ENCODE peak calls at places on chromosomes 11 and 22, in eight cellular contexts. O, B, L, E, Y, N, S and D are unnamed samples.

GRCh38 chr11:9170450-9170849 is 79.1 kb upstream of the SCUBE2 start:
- DNase-seq in L (no peak), E (no peak), Y (peak), B (no peak), N (no peak), O (peak), S (no peak), D (peak)

GRCh38 chr11:123543796-123544195 is 110.6 kb downstream of the SCN3B start:
- DNase-seq in O (peak), S (no peak), E (no peak), Y (peak), L (no peak), N (no peak), B (peak), D (peak)

GRCh38 chr11:69377029-69377952 is 83.3 kb downstream of the MYEOV start:
- DNase-seq in N (no peak), B (no peak), O (no peak), E (peak), L (no peak), S (peak), Y (no peak), D (no peak)

GRCh38 chr11:122189259-122189658 is 73.2 kb upstream of the BLID start:
- DNase-seq in N (no peak), E (no peak), Y (peak), S (no peak), B (peak), O (peak), L (no peak), D (peak)

GRCh38 chr11:19989191-19989590 is 171.1 kb downstream of the DBX1 start:
- DNase-seq in B (no peak), S (no peak), L (no peak), N (no peak), E (no peak), Y (no peak), O (no peak), D (no peak)

GRCh38 chr11:93608280-93608862 is 53.1 kb upstream of the CEP295 start:
- DNase-seq in B (no peak), E (no peak), S (no peak), L (no peak), O (no peak), Y (no peak), N (no peak), D (no peak)

GRCh38 chr11:15754221-15754620 is 602.1 kb downstream of the SOX6 start:
- DNase-seq in O (no peak), N (no peak), B (no peak), S (no peak), Y (no peak), E (no peak), L (no peak), D (no peak)

GRCh38 chr11:46983598-46983997 is 47.0 kb downstream of the CSTPP1 start:
- DNase-seq in E (no peak), N (no peak), B (no peak), S (no peak), Y (no peak), L (no peak), O (no peak), D (no peak)

GRCh38 chr11:1728931-1729691 is 21.3 kb downstream of the IFITM10 start:
- DNase-seq in O (no peak), Y (no peak), N (peak), L (no peak), S (peak), B (no peak), E (peak), D (no peak)

GRCh38 chr11:14411818-14412217 is 52.8 kb upstream of the RRAS2 start:
- DNase-seq in L (no peak), E (no peak), N (no peak), B (peak), O (peak), S (no peak), Y (peak), D (peak)

GRCh38 chr11:111372538-111372937 is 6.5 kb downstream of the POU2AF1 start:
- DNase-seq in E (no peak), L (no peak), N (no peak), S (no peak), Y (no peak), O (no peak), B (no peak), D (no peak)

GRCh38 chr11:118522571-118523072 is 4.7 kb upstream of the TTC36 start:
- DNase-seq in O (peak), S (peak), B (no peak), Y (peak), N (no peak), E (no peak), L (peak), D (peak)

GRCh38 chr11:69696749-69697488 is 6.9 kb downstream of the FGF19 start:
- DNase-seq in B (peak), S (no peak), N (no peak), O (no peak), Y (no peak), E (no peak), L (peak), D (no peak)

GRCh38 chr11:8168485-8169257 is at the start of gene RIC3:
- DNase-seq in N (no peak), Y (no peak), S (no peak), B (no peak), L (peak), O (no peak), E (peak), D (no peak)

GRCh38 chr22:33793464-33793863 is 126.8 kb downstream of the LARGE1 start:
- DNase-seq in B (no peak), E (no peak), Y (no peak), N (no peak), L (no peak), O (no peak), S (no peak), D (no peak)

GRCh38 chr22:18104566-18104965 is 6.0 kb upstream of the TUBA8 start:
- DNase-seq in L (no peak), S (no peak), N (peak), O (peak), E (no peak), B (no peak), Y (peak), D (peak)

GRCh38 chr11:22920939-22921565 is 60.8 kb upstream of the CCDC179 start:
- DNase-seq in B (no peak), L (peak), N (peak), O (peak), Y (peak), S (peak), E (no peak), D (peak)

GRCh38 chr11:1205987-1206331 is 16.9 kb upstream of the MUC5B start:
- DNase-seq in L (no peak), O (no peak), S (peak), N (no peak), E (peak), B (no peak), Y (no peak), D (no peak)

GRCh38 chr11:8356731-8357504 is 93.2 kb upstream of the LMO1 start:
- DNase-seq in E (no peak), L (peak), O (peak), B (no peak), N (no peak), Y (peak), S (no peak), D (no peak)

GRCh38 chr11:2883717-2884423 is 1.7 kb downstream of the CDKN1C start:
- DNase-seq in Y (peak), O (peak), L (peak), N (no peak), S (no peak), B (no peak), E (no peak), D (peak)

GRCh38 chr11:46127150-46127638 is 5.9 kb upstream of the PHF21A start:
- DNase-seq in B (peak), E (no peak), S (peak), N (peak), O (peak), Y (peak), L (peak), D (peak)

GRCh38 chr11:129143335-129143734 is 48.8 kb downstream of the ARHGAP32 start:
- DNase-seq in B (peak), O (peak), S (peak), Y (peak), N (no peak), E (peak), L (no peak), D (peak)

GRCh38 chr11:64802370-64803162 is 448 bp downstream of the MAP4K2 start:
- DNase-seq in N (peak), E (no peak), B (no peak), Y (no peak), O (no peak), S (no peak), L (no peak), D (no peak)

GRCh38 chr11:64035581-64035980 is at the start of gene FLRT1:
- DNase-seq in L (peak), E (no peak), O (no peak), Y (no peak), N (no peak), S (no peak), B (no peak), D (no peak)

GRCh38 chr11:77959434-77959833 is 35.0 kb downstream of the INTS4 start:
- DNase-seq in L (no peak), Y (peak), B (no peak), N (no peak), O (peak), E (no peak), S (no peak), D (peak)

GRCh38 chr22:38187413-38188212 is 6.0 kb upstream of the PLA2G6 start:
- DNase-seq in Y (peak), O (peak), S (no peak), N (no peak), E (no peak), L (no peak), B (peak), D (no peak)

GRCh38 chr11:94815705-94816344 is 47.7 kb downstream of the AMOTL1 start:
- DNase-seq in B (no peak), O (no peak), S (peak), Y (no peak), L (peak), E (no peak), N (peak), D (no peak)

GRCh38 chr11:43735931-43736330 is 55.4 kb downstream of the HSD17B12 start:
- DNase-seq in Y (peak), S (no peak), N (no peak), B (no peak), L (no peak), O (peak), E (no peak), D (peak)

GRCh38 chr11:363948-364761 is 5.1 kb upstream of the B4GALNT4 start:
- DNase-seq in E (peak), N (peak), S (peak), B (peak), O (no peak), L (no peak), Y (no peak), D (peak)

GRCh38 chr11:103806130-103806900 is 230.1 kb upstream of the DDI1 start:
- DNase-seq in Y (peak), O (peak), N (no peak), S (no peak), B (no peak), E (no peak), L (no peak), D (peak)

GRCh38 chr11:120244476-120244875 is 4.5 kb downstream of the POU2F3 start:
- DNase-seq in Y (peak), E (no peak), O (peak), N (no peak), S (no peak), L (no peak), B (no peak), D (peak)

GRCh38 chr22:19109198-19110063 is 12.8 kb downstream of the DGCR2 start:
- DNase-seq in Y (peak), N (peak), O (peak), S (no peak), B (peak), L (no peak), E (no peak), D (peak)

GRCh38 chr11:78351979-78352731 is 65.5 kb downstream of the GAB2 start:
- DNase-seq in B (no peak), L (no peak), O (no peak), N (no peak), S (no peak), Y (peak), E (no peak), D (no peak)

GRCh38 chr11:19679952-19680823 is 32.4 kb upstream of the NAV2 start:
- DNase-seq in S (no peak), O (peak), L (peak), B (peak), N (no peak), Y (peak), E (peak), D (peak)

GRCh38 chr11:75399344-75400109 is at the start of gene RPS3:
- DNase-seq in Y (peak), S (peak), N (peak), B (peak), O (peak), E (peak), L (peak), D (peak)
- TF ChIP-seq CTCF in Y (peak), S (peak), N (peak), B (peak), O (no peak), E (no peak), L (peak), D (no peak)

GRCh38 chr11:61607920-61608599 is 27.2 kb upstream of the SYT7 start:
- DNase-seq in N (no peak), S (no peak), L (no peak), E (no peak), Y (no peak), B (no peak), O (no peak), D (no peak)

GRCh38 chr11:61610905-61611304 is 30.0 kb upstream of the SYT7 start:
- DNase-seq in O (no peak), B (no peak), E (no peak), L (no peak), N (no peak), S (no peak), Y (no peak), D (no peak)

GRCh38 chr11:61609970-61610347 is 29.1 kb upstream of the SYT7 start:
- DNase-seq in L (peak), Y (no peak), N (peak), E (no peak), O (no peak), S (peak), B (no peak), D (no peak)

GRCh38 chr11:61609000-61609969 is 28.4 kb upstream of the SYT7 start:
- DNase-seq in E (no peak), Y (no peak), L (peak), B (no peak), N (no peak), S (peak), O (no peak), D (no peak)

GRCh38 chr11:61607426-61607825 is 26.6 kb upstream of the SYT7 start:
- DNase-seq in L (no peak), O (no peak), S (no peak), Y (no peak), B (peak), E (no peak), N (no peak), D (peak)
- H3K4me3 ChIP-seq in L (no peak), O (no peak), S (no peak), Y (no peak), B (no peak), E (no peak), N (no peak), D (no peak)

DNA sequence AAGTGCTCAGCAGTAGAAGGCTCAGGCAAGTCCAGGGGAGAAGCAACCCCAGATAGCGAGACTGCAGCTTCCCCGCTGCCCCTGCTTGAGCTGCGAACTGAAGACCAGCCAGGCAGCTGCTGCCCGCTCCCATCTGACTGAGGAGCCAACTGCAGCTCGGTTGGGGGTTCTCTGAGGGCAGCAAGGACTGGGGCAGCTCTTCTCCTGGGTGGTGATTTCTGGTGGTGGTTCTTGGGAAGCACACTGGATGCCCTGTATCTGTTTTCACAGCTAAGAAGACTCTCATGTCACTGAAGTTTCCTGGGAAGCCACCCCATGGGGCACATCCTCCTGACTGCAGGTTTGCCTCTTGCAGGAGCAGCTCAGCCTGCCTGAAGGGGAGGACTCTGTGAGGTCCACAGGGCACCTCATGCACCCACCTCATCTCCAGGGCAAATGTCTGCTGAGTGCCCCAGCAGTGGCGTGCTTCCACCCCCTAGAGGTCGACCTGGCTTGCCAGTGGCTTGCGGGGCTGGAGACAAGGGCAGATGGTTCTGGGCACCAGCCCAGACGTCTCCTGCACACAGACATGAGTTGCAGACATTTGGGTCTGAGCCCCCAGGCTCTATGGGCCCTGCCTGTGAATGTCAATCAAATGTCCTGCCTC is 801.1 kb downstream of the BRD1 start:
- DNase-seq in L (peak), Y (no peak), N (peak), B (no peak), O (no peak), S (no peak), E (no peak), D (no peak)
- TF ChIP-seq CTCF in L (peak), Y (no peak), N (peak), B (no peak), O (no peak), S (no peak), E (no peak), D (no peak)

GRCh38 chr22:32622004-32622761 is 147.6 kb downstream of the FBXO7 start:
- DNase-seq in S (peak), B (no peak), Y (peak), N (no peak), E (no peak), O (peak), L (peak), D (peak)
- H3K4me3 ChIP-seq in S (no peak), B (no peak), Y (no peak), N (no peak), E (no peak), O (no peak), L (peak), D (peak)

DNA sequence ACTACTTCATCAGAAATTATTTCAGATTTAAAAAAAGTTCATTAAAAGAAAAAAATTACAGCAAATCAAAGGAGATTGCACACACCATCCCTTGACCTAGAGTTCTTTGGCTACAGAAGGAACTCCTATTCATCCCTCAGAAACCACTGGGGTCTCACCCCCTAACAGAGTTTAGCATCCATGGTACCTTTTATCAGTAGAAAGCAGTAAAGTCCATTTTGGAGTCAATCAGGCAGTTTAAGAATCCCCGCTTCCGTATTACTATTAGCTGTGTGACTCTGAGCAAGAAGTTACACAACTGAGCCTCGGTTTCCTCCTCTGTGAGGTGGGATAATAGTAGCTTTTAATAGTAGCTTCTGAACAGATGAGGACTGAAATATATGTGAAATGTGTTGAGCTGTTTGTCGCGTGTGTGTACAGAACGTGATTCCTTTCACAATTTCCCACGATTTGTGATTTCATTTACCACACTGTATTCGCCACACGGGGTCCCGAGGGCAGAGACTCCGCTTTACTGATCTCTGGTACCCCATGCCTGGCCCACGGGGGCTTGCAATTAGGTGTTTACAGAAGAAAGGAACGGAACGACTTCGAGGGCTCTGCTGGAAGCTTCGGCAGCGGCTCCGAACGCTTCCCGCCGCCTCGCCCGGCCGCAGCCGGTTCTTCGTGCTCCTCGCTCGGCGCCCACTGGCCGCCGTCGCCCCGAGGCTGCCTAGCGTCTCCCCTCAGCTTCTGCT is 72.5 kb upstream of the ZBED5 start:
- DNase-seq in B (no peak), E (no peak), O (peak), L (no peak), S (no peak), Y (peak), N (no peak), D (peak)
- TF ChIP-seq CTCF in B (no peak), E (no peak), O (no peak), L (no peak), S (no peak), Y (no peak), N (no peak), D (no peak)